ENCODE peak calls at places on chromosomes 4 and X, in six cellular contexts. L is WTC11, S is kidney epithelial cell, M is AG09309, V is endothelial cell, J is fibroblast of pulmonary artery. E is an unnamed sample.

GRCh38 chr4:6963139-6963611 is 53.5 kb downstream of the TBC1D14 start:
- DNase-seq in L (no peak), S (no peak), M (no peak), V (no peak), J (no peak), E (no peak)

GRCh38 chr4:103046416-103047290 is 27.1 kb upstream of the SLC9B1 start:
- DNase-seq in L (peak; percentile 37), S (no peak), M (no peak), V (peak; percentile 24), J (peak; percentile 68), E (no peak)

GRCh38 chrX:72368796-72369195 is 63.1 kb upstream of the CITED1 start:
- DNase-seq in L (no peak), S (no peak), M (no peak), V (no peak), J (peak; percentile 22), E (no peak)

GRCh38 chr4:135098061-135098460 is 896.5 kb upstream of the PABPC4L start:
- DNase-seq in L (no peak), S (no peak), M (no peak), V (no peak), J (no peak), E (no peak)

GRCh38 chr4:73127839-73128448 is 58.4 kb upstream of the COX18 start:
- DNase-seq in L (peak; percentile 10), S (no peak), M (no peak), V (no peak), J (peak; percentile 34), E (no peak)

GRCh38 chrX:68992998-68993397 is 164.2 kb downstream of the EFNB1 start:
- DNase-seq in L (no peak), S (no peak), M (no peak), V (no peak), J (no peak), E (no peak)

GRCh38 chr4:95049838-95050237 is 292.1 kb downstream of the BMPR1B start:
- DNase-seq in L (no peak), S (no peak), M (no peak), V (no peak), J (peak; percentile 35), E (no peak)

GRCh38 chr4:36884151-36884550 is 360.4 kb upstream of the NWD2 start:
- DNase-seq in L (no peak), S (no peak), M (no peak), V (no peak), J (no peak), E (no peak)

GRCh38 chr4:155769092-155769491 is 10.3 kb downstream of the GUCY1B1 start:
- DNase-seq in L (no peak), S (no peak), M (no peak), V (no peak), J (no peak), E (no peak)

DNA sequence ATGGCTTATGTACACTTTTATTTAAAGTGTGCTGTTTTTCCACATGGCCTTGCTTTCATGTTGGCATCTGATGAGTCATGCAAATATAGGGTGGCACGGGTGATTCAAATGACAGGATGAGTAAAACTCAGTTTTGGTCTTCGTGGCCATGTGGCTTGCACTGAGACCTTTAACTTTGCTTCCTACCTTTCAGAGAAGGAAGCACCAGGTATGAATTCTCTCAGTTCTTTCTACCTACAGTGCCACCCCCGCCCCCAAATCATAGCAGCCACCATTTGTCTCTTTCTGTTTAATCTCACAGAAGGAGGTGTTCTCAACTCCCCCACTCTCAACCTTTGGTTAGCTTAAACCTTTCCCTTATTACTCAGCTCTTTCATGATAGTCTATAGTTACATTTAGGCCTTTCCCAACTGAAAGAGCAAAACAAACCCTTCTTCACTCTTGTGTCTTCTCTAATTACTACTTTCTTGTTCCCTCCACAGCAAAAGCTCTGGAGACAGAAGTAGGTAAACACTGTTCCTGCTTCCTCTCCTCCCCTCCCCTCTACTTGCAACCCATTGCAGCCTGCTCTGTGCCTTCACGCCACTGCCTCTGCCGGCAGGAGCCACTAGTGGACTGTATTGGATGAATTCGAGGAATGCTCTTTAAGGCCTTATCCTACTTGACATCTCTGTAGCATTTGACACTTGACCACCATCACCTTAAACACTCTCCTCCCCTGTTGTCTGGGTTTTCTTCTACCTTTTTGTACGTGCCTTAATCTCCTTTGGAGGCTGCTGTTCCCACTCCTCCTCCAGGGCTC is 123.7 kb downstream of the AFF1 start:
- DNase-seq in L (no peak), S (no peak), M (no peak), V (peak; percentile 28), J (no peak), E (no peak)
- TF ChIP-seq CTCF in L (no peak), S (peak; percentile 52), M (no peak), V (no peak), J (no peak), E (no peak)

GRCh38 chr4:165861378-165861777 is 11.7 kb upstream of the TLL1 start:
- DNase-seq in L (no peak), S (no peak), M (no peak), V (no peak), J (no peak), E (no peak)

GRCh38 chr4:165867961-165868360 is 5.1 kb upstream of the TLL1 start:
- DNase-seq in L (no peak), S (no peak), M (no peak), V (no peak), J (no peak), E (no peak)

GRCh38 chr4:165865995-165866650 is 6.9 kb upstream of the TLL1 start:
- DNase-seq in L (no peak), S (no peak), M (no peak), V (no peak), J (no peak), E (no peak)

GRCh38 chr4:165864228-165864627 is 8.8 kb upstream of the TLL1 start:
- DNase-seq in L (no peak), S (no peak), M (no peak), V (no peak), J (peak; percentile 15), E (no peak)
- TF ChIP-seq CTCF in L (no peak), S (peak; percentile 13), M (no peak), V (no peak), J (peak; percentile 12), E (no peak)

GRCh38 chr4:120733968-120734367 is 188.6 kb downstream of the PRDM5 start:
- DNase-seq in L (no peak), S (no peak), M (no peak), V (no peak), J (no peak), E (no peak)

GRCh38 chr4:120731561-120731960 is 191.0 kb downstream of the PRDM5 start:
- DNase-seq in L (no peak), S (peak; percentile 25), M (no peak), V (peak; percentile 16), J (peak; percentile 5), E (no peak)

GRCh38 chr4:120730777-120731320 is 191.7 kb downstream of the PRDM5 start:
- DNase-seq in L (no peak), S (no peak), M (no peak), V (no peak), J (no peak), E (no peak)

GRCh38 chr4:120733054-120733453 is 189.5 kb downstream of the PRDM5 start:
- DNase-seq in L (no peak), S (no peak), M (no peak), V (no peak), J (no peak), E (no peak)

GRCh38 chr4:120736312-120736711 is 186.2 kb downstream of the PRDM5 start:
- DNase-seq in L (no peak), S (no peak), M (no peak), V (no peak), J (no peak), E (no peak)
- TF ChIP-seq CTCF in L (no peak), S (no peak), M (no peak), V (no peak), J (no peak), E (no peak)

DNA sequence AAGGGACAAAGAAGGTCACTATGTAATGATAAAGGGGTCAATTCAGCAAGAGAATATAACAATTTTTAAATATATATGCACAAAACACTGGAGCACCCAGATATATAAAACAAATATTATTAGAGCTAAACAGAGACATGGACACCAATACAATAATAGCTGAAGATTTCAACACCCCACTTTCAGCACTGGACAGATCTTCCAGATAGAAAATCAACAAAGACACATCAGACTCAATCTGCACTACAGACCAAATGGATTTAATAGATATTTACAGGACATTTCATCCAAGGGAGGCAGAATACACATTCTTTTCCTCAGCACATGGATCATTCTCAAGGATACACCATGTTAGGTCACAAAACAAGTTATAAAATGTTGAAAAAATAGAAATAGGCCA is 111.4 kb downstream of the SOX3 start:
- DNase-seq in L (no peak), S (no peak), M (no peak), V (no peak), J (no peak), E (no peak)
- TF ChIP-seq CTCF in L (no peak), S (no peak), M (no peak), V (no peak), J (no peak), E (no peak)

GRCh38 chr4:106136777-106137331 is 179.2 kb downstream of the TBCK start:
- DNase-seq in L (no peak), S (no peak), M (no peak), V (no peak), J (no peak), E (no peak)
- TF ChIP-seq CTCF in L (no peak), S (no peak), M (no peak), V (no peak), J (no peak), E (no peak)

GRCh38 chr4:183631577-183632198 is 27.3 kb downstream of the RWDD4 start:
- DNase-seq in L (no peak), S (no peak), M (no peak), V (no peak), J (no peak), E (no peak)
- TF ChIP-seq CTCF in L (no peak), S (no peak), M (no peak), V (no peak), J (no peak), E (no peak)

DNA sequence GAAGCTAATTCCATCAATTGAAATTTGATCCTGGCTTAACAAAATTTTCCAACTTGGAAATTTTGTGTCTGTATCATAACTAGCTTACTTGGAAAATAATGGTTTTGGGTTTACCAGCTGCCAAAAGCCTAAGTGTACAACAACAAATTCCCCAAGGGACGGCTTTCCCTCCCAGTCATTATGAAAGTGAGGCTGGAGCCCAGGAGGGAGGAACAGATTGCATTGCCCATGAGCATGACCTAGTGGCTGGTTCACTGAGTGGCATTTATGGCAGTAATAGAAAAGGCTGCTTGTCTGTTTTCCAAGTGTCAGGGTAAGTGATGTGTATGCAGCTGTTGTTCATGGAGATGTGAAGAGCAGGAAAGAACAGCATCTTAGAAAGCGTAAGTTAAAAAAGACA is 70.8 kb upstream of the HHIP start:
- DNase-seq in L (no peak), S (no peak), M (no peak), V (peak; percentile 10), J (peak; percentile 53), E (no peak)
- TF ChIP-seq CTCF in L (no peak), S (peak; percentile 24), M (peak; percentile 14), V (no peak), J (peak; percentile 22), E (no peak)

GRCh38 chrX:120857240-120857639 is 18.4 kb downstream of the CT47B1 start:
- DNase-seq in L (peak; percentile 72), S (no peak), M (no peak), V (peak; percentile 3), J (peak; percentile 1), E (no peak)
- TF ChIP-seq CTCF in L (no peak), S (no peak), M (peak; percentile 31), V (peak; percentile 15), J (peak; percentile 13), E (no peak)